ENCODE peak calls at places on chromosomes 13 and 19, in seven cellular contexts. S, R, D, G, M, Y and W are unnamed samples.
A peak's percentile ranks its signal among the peaks of the same experiment; 100 is the strongest.

GRCh38 chr13:114129649-114130062 is 2.8 kb downstream of the RASA3 start:
- DNase-seq in S (no peak), M (no peak), G (no peak), D (no peak), R (no peak), Y (no peak), W (no peak)

GRCh38 chr19:27676334-27676733 is 1536.6 kb downstream of the UQCRFS1 start:
- DNase-seq in M (no peak), D (no peak), S (no peak), R (no peak), G (no peak), Y (no peak), W (no peak)

GRCh38 chr19:4264812-4265211 is 14.3 kb upstream of the SHD start:
- DNase-seq in S (no peak), M (no peak), R (no peak), G (no peak), D (no peak), Y (no peak), W (no peak)

GRCh38 chr19:33798701-33799111 is 2.0 kb downstream of the KCTD15 start:
- DNase-seq in S (no peak), R (peak; percentile 35), Y (no peak), G (no peak), D (no peak), M (peak; percentile 27), W (peak; percentile 38)

GRCh38 chr13:20438801-20439200 is 86.9 kb downstream of the CRYL1 start:
- DNase-seq in S (no peak), M (no peak), G (no peak), D (no peak), Y (no peak), R (no peak), W (no peak)

GRCh38 chr19:17762505-17763229 is 11.4 kb downstream of the FCHO1 start:
- DNase-seq in G (no peak), M (peak; percentile 62), Y (no peak), D (peak; percentile 38), S (no peak), R (peak; percentile 60), W (peak; percentile 67)

GRCh38 chr19:50341091-50341564 is 12.0 kb upstream of the KCNC3 start:
- DNase-seq in S (no peak), M (no peak), Y (no peak), R (no peak), D (no peak), G (no peak), W (no peak)

GRCh38 chr13:112785419-112785856 is 95.6 kb downstream of the ATP11A start:
- DNase-seq in Y (no peak), M (no peak), G (no peak), R (no peak), D (no peak), S (no peak), W (no peak)

GRCh38 chr13:59480398-59480797 is 683.3 kb downstream of the DIAPH3 start:
- DNase-seq in D (no peak), M (no peak), R (no peak), Y (no peak), G (no peak), S (no peak), W (peak; percentile 34)

GRCh38 chr19:41799444-41800000 is 3.1 kb downstream of the CEACAM3 start:
- DNase-seq in M (no peak), S (no peak), D (no peak), Y (no peak), R (no peak), G (no peak), W (no peak)

GRCh38 chr13:50894042-50894441 is 15.5 kb upstream of the RNASEH2B start:
- DNase-seq in M (no peak), R (no peak), Y (no peak), G (no peak), S (no peak), D (no peak), W (no peak)

GRCh38 chr13:48412100-48412556 is 785 bp downstream of the LPAR6 start:
- DNase-seq in G (no peak), M (peak; percentile 31), Y (no peak), S (no peak), D (no peak), R (no peak), W (no peak)

GRCh38 chr13:64332048-64332447 is 2898.1 kb downstream of the PCDH9 start:
- DNase-seq in M (peak; percentile 10), Y (no peak), R (no peak), D (no peak), G (no peak), S (no peak), W (no peak)

GRCh38 chr19:52991021-52991420 is 22.7 kb upstream of the ERVV-1 start:
- DNase-seq in G (no peak), S (no peak), D (no peak), Y (no peak), R (no peak), M (no peak), W (no peak)

GRCh38 chr13:24681930-24682329 is 1.7 kb downstream of the ATP12A start:
- DNase-seq in D (no peak), S (no peak), R (no peak), Y (no peak), M (no peak), G (no peak), W (no peak)

GRCh38 chr13:75724742-75725504 is 88.8 kb downstream of the LMO7 start:
- DNase-seq in Y (no peak), R (no peak), G (no peak), D (no peak), M (no peak), S (no peak), W (no peak)

GRCh38 chr19:2542341-2543069 is 66.6 kb downstream of the GADD45B start:
- DNase-seq in M (peak; percentile 71), D (no peak), G (no peak), S (no peak), R (peak; percentile 27), Y (no peak), W (no peak)
- H3K4me3 ChIP-seq in M (no peak overlapping the region), D (no peak overlapping the region), G (peak overlapping the region; percentile 44), S (peak overlapping the region; percentile 54), R (no peak overlapping the region), Y (no peak overlapping the region), W (no peak overlapping the region)

GRCh38 chr13:88526186-88526852 is 855.1 kb downstream of the SLITRK5 start:
- DNase-seq in G (no peak), D (no peak), R (peak; percentile 3), S (no peak), Y (no peak), M (no peak), W (no peak)
- TF ChIP-seq CTCF in G (no peak), D (no peak), R (no peak), S (no peak), Y (no peak), M (no peak), W (no peak)

GRCh38 chr19:55606471-55606787 is 982 bp downstream of the ZNF865 start:
- DNase-seq in S (no peak), G (no peak), D (no peak), M (no peak), Y (no peak), R (no peak), W (no peak)
- H3K4me3 ChIP-seq in S (peak overlapping the region; percentile 81), G (peak overlapping the region; percentile 96), D (peak overlapping the region; percentile 82), M (peak overlapping the region; percentile 76), Y (peak overlapping the region; percentile 85), R (peak overlapping the region; percentile 94), W (peak overlapping the region; percentile 76)

GRCh38 chr19:14315433-14315832 is 65.8 kb upstream of the ADGRE5 start:
- DNase-seq in G (no peak), Y (no peak), S (no peak), D (no peak), M (no peak), R (no peak), W (no peak)
- TF ChIP-seq CTCF in G (no peak), Y (no peak), S (no peak), D (no peak), M (no peak), R (peak; percentile 23), W (peak; percentile 16)

GRCh38 chr13:36417328-36417727 is 15.0 kb upstream of the CCNA1 start:
- DNase-seq in Y (no peak), M (no peak), R (no peak), D (no peak), G (no peak), S (no peak), W (no peak)

GRCh38 chr13:36420437-36420891 is 11.8 kb upstream of the CCNA1 start:
- DNase-seq in R (peak; percentile 78), G (peak; percentile 76), D (peak; percentile 53), S (peak; percentile 67), M (peak; percentile 59), Y (peak; percentile 24), W (peak; percentile 90)

GRCh38 chr13:36414461-36414860 is 17.8 kb upstream of the CCNA1 start:
- DNase-seq in S (no peak), Y (no peak), R (no peak), D (no peak), G (no peak), M (no peak), W (no peak)

GRCh38 chr13:36421447-36421846 is 10.8 kb upstream of the CCNA1 start:
- DNase-seq in G (no peak), D (no peak), S (no peak), Y (no peak), R (no peak), M (no peak), W (peak; percentile 83)

GRCh38 chr13:36418022-36418805 is 14.1 kb upstream of the CCNA1 start:
- DNase-seq in D (no peak), M (peak; percentile 58), R (no peak), S (no peak), G (no peak), Y (no peak), W (peak; percentile 77)
- H3K4me3 ChIP-seq in D (no peak overlapping the region), M (no peak overlapping the region), R (no peak overlapping the region), S (no peak overlapping the region), G (no peak overlapping the region), Y (no peak overlapping the region), W (peak overlapping the region; percentile 37)

DNA sequence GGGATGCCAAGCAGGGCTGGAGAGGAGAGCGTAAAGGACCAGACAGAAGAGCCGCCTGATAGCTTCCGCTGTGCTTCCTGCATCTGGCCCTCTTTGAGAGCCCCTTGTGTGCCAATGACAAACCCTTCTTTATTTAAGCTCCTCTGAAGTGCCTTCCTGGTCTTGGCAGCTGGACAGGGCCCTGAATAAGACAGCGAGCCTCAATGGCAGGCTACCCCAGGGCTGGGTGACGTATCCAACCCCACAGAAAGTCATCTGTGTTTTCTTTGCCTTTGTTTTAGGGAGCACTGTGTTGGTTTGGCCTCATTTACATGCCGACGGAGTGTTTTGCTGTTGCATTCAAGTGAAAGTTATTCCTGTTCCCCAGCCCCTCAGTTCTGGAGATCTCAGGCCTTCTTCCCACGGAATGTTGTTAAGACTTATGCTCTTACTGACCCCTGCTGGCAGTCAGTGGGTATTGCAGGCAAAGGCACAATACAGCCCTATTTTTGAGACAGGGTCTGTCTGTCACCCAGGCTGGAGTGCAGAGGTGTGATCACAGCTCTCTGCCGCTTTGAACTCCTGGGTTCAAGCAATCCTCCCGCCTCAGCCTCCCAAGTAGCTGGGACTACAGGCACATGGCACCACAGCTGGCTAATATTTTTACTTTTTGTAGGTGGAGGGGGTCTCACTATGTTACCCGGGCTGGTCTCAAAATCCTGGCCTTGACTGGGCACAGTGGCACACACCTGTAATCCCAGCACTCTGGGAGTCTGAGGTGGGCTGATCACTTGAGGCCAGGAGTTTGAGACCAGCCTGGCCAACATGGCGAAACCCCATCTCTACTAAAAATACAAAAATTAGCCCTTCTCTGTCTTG is 16.8 kb downstream of the CCL25 start:
- DNase-seq in S (no peak), D (no peak), Y (no peak), M (no peak), G (no peak), R (no peak), W (no peak)
- TF ChIP-seq CTCF in S (peak; percentile 33), D (peak; percentile 21), Y (peak; percentile 45), M (peak; percentile 26), G (peak; percentile 14), R (peak; percentile 60), W (peak; percentile 55)